ENCODE peak calls at places on chromosomes 1 and 21, in four cellular contexts. K is breast epithelium, N is fibroblast of lung, A is lower lobe of right lung. Q is an unnamed sample.

GRCh38 chr1:234866007-234866866 is 256.3 kb upstream of the IRF2BP2 start:
- DNase-seq in K (peak; percentile 44), N (peak; percentile 88), A (peak; percentile 52), Q (peak; percentile 47)

GRCh38 chr1:35885961-35886558 is 3.1 kb downstream of the AGO1 start:
- DNase-seq in K (no peak), N (no peak), A (no peak), Q (no peak)

GRCh38 chr1:24725209-24725651 is 20.0 kb upstream of the CLIC4 start:
- DNase-seq in K (no peak), N (peak; percentile 57), A (no peak), Q (no peak)

GRCh38 chr1:220189750-220190347 is 82.4 kb downstream of the RAB3GAP2 start:
- DNase-seq in K (no peak), N (peak; percentile 18), A (no peak), Q (no peak)

GRCh38 chr1:5917591-5918274 is 74.5 kb downstream of the NPHP4 start:
- DNase-seq in K (no peak), N (no peak), A (no peak), Q (no peak)

GRCh38 chr1:230309646-230310177 is 116.4 kb downstream of the PGBD5 start:
- DNase-seq in K (no peak), N (no peak), A (no peak), Q (no peak)

GRCh38 chr1:101371259-101371658 is 134.4 kb downstream of the S1PR1 start:
- DNase-seq in K (no peak), N (peak; percentile 74), A (no peak), Q (peak; percentile 34)

GRCh38 chr1:9279172-9279840 is 13.4 kb upstream of the SPSB1 start:
- DNase-seq in K (no peak), N (peak; percentile 60), A (no peak), Q (no peak)

GRCh38 chr1:55558515-55558914 is 343.4 kb upstream of the USP24 start:
- DNase-seq in K (no peak), N (no peak), A (no peak), Q (no peak)

GRCh38 chr21:15141236-15141970 is 76.6 kb upstream of the NRIP1 start:
- DNase-seq in K (no peak), N (no peak), A (peak; percentile 62), Q (no peak)

GRCh38 chr1:32774950-32775634 is 42.1 kb downstream of the YARS1 start:
- DNase-seq in K (no peak), N (peak; percentile 79), A (no peak), Q (no peak)

GRCh38 chr1:10717296-10718082 is 79.0 kb downstream of the CASZ1 start:
- DNase-seq in K (no peak), N (no peak), A (no peak), Q (no peak)

GRCh38 chr1:67313934-67314671 is 6.4 kb downstream of the IL12RB2 start:
- DNase-seq in K (no peak), N (no peak), A (no peak), Q (no peak)

GRCh38 chr1:1873186-1873585 is 17.7 kb downstream of the GNB1 start:
- DNase-seq in K (no peak), N (no peak), A (no peak), Q (no peak)

GRCh38 chr1:159000070-159000409 is 9.7 kb upstream of the IFI16 start:
- DNase-seq in K (no peak), N (no peak), A (no peak), Q (no peak)

GRCh38 chr1:41950820-41951219 is 32.1 kb upstream of the HIVEP3 start:
- DNase-seq in K (no peak), N (peak; percentile 49), A (no peak), Q (no peak)

GRCh38 chr1:1307261-1307907 is 346 bp downstream of the ACAP3 start:
- DNase-seq in K (no peak), N (no peak), A (peak; percentile 75), Q (no peak)

GRCh38 chr1:50929376-50929958 is 30.6 kb downstream of the FAF1 start:
- DNase-seq in K (no peak), N (peak; percentile 39), A (no peak), Q (peak; percentile 6)

GRCh38 chr1:21553116-21553926 is 44.1 kb downstream of the ALPL start:
- DNase-seq in K (no peak), N (peak; percentile 90), A (no peak), Q (peak; percentile 80)

GRCh38 chr1:247100676-247101279 is 3.4 kb downstream of the ZNF669 start:
- DNase-seq in K (no peak), N (no peak), A (no peak), Q (no peak)

GRCh38 chr1:248243204-248243603 is 12.0 kb downstream of the OR2M4 start:
- DNase-seq in K (no peak), N (peak; percentile 3), A (peak; percentile 47), Q (no peak)
- H3K9me3 ChIP-seq in K (peaks cover 7% of the 10 kb centered on the region), N (no peaks in the 10 kb centered on the region), A (no peaks in the 10 kb centered on the region), Q (peaks cover 11% of the 10 kb centered on the region)

GRCh38 chr1:108560430-108561144 is 687 bp downstream of the EEIG2 start:
- DNase-seq in K (no peak), N (peak; percentile 66), A (peak; percentile 61), Q (no peak)
- TF ChIP-seq CTCF in K (no peak), N (no peak), A (no peak), Q (peak; percentile 16)

GRCh38 chr1:34779962-34780361 is 1.1 kb upstream of the GJB3 start:
- DNase-seq in K (no peak), N (no peak), A (no peak), Q (no peak)

GRCh38 chr1:34781071-34781843 is at the start of gene GJB3:
- DNase-seq in K (no peak), N (peak; percentile 15), A (no peak), Q (no peak)

GRCh38 chr1:34780528-34780927 is 486 bp upstream of the GJB3 start:
- DNase-seq in K (no peak), N (no peak), A (no peak), Q (no peak)

GRCh38 chr1:34779526-34779925 is 1.5 kb upstream of the GJB3 start:
- DNase-seq in K (no peak), N (no peak), A (no peak), Q (no peak)

GRCh38 chr1:34781844-34782391 is 904 bp downstream of the GJB3 start:
- DNase-seq in K (no peak), N (no peak), A (no peak), Q (no peak)
- H3K4me3 ChIP-seq in K (peak overlapping the region; percentile 19), N (no peak overlapping the region), A (peak overlapping the region; percentile 47), Q (no peak overlapping the region)

DNA sequence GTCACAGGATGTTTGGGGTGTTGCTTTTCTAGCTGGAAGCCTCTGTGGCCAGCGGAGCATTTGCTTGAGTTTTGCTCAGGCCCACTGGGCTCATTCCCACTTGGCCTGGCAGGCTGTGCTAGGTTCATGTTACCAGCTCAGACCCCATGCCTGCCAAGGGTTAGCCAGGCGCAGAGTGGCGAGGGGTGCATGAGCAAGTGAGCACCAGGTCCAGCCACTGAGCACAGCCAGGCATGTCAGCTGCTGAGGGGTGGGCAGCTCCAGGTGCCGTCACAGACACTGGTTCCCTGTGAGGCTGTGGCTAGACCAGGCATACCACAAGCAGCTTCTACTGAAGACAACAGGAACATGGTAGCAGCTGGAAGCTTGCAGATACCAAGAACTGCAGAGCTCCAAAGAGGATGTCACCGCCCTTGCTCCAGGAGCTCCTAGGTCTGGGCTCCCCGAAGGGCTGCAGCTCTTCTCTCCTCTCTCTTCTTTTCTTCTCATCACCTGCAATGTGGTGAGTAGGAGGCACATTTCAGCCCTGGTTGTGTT is 52.0 kb upstream of the CYYR1 start:
- DNase-seq in K (no peak), N (no peak), A (no peak), Q (no peak)
- H3K9me3 ChIP-seq in K (peaks cover 4% of the 10 kb centered on the region), N (no peaks in the 10 kb centered on the region), A (peaks cover 10% of the 10 kb centered on the region), Q (no peaks in the 10 kb centered on the region)